ENCODE peak calls at places on chromosome 19, in seven cellular contexts. One of them, this sample, is unnamed.

GRCh38 chr19:32809254-32809653 is 60.3 kb downstream of the SLC7A9 start:
- DNase-seq in mesothelial cell of epicardium: no peak
- DNase-seq in brain microvascular endothelial cell: no peak
- DNase-seq in tibial nerve: no peak
- DNase-seq in NB4: no peak
- DNase-seq in AG09319: no peak
- DNase-seq in Peyer's patch: no peak
- DNase-seq in this sample: no peak

GRCh38 chr19:6706633-6706958 is 13.9 kb downstream of the C3 start:
- DNase-seq in mesothelial cell of epicardium: no peak
- DNase-seq in brain microvascular endothelial cell: no peak
- DNase-seq in tibial nerve: no peak
- DNase-seq in NB4: no peak
- DNase-seq in AG09319: no peak
- DNase-seq in Peyer's patch: no peak
- DNase-seq in this sample: no peak

GRCh38 chr19:17325881-17326594 is 8.6 kb downstream of the ANO8 start:
- DNase-seq in mesothelial cell of epicardium: no peak
- DNase-seq in brain microvascular endothelial cell: no peak
- DNase-seq in tibial nerve: peak; percentile 69
- DNase-seq in NB4: no peak
- DNase-seq in AG09319: no peak
- DNase-seq in Peyer's patch: peak; percentile 65
- DNase-seq in this sample: no peak

GRCh38 chr19:50275577-50276368 is 53.4 kb downstream of the KCNC3 start:
- DNase-seq in mesothelial cell of epicardium: no peak
- DNase-seq in brain microvascular endothelial cell: no peak
- DNase-seq in tibial nerve: no peak
- DNase-seq in NB4: no peak
- DNase-seq in AG09319: no peak
- DNase-seq in Peyer's patch: no peak
- DNase-seq in this sample: no peak

GRCh38 chr19:2405256-2405655 is 22.1 kb downstream of the TIMM13 start:
- DNase-seq in mesothelial cell of epicardium: no peak
- DNase-seq in brain microvascular endothelial cell: no peak
- DNase-seq in tibial nerve: no peak
- DNase-seq in NB4: no peak
- DNase-seq in AG09319: no peak
- DNase-seq in Peyer's patch: no peak
- DNase-seq in this sample: no peak

GRCh38 chr19:23070353-23070781 is 46.5 kb upstream of the ZNF730 start:
- DNase-seq in mesothelial cell of epicardium: no peak
- DNase-seq in brain microvascular endothelial cell: peak; percentile 46
- DNase-seq in tibial nerve: no peak
- DNase-seq in NB4: peak; percentile 51
- DNase-seq in AG09319: no peak
- DNase-seq in Peyer's patch: no peak
- DNase-seq in this sample: peak; percentile 48

GRCh38 chr19:555474-555808 is 11.6 kb downstream of the GZMM start:
- DNase-seq in mesothelial cell of epicardium: no peak
- DNase-seq in brain microvascular endothelial cell: no peak
- DNase-seq in tibial nerve: no peak
- DNase-seq in NB4: no peak
- DNase-seq in AG09319: no peak
- DNase-seq in Peyer's patch: no peak
- DNase-seq in this sample: no peak

GRCh38 chr19:12733369-12733896 is 1.1 kb downstream of the TRIR start:
- DNase-seq in mesothelial cell of epicardium: no peak
- DNase-seq in brain microvascular endothelial cell: no peak
- DNase-seq in tibial nerve: no peak
- DNase-seq in NB4: peak; percentile 77
- DNase-seq in AG09319: no peak
- DNase-seq in Peyer's patch: no peak
- DNase-seq in this sample: no peak

GRCh38 chr19:50331187-50332013 is 2.2 kb upstream of the KCNC3 start:
- DNase-seq in mesothelial cell of epicardium: no peak
- DNase-seq in brain microvascular endothelial cell: no peak
- DNase-seq in tibial nerve: no peak
- DNase-seq in NB4: no peak
- DNase-seq in AG09319: no peak
- DNase-seq in Peyer's patch: no peak
- DNase-seq in this sample: no peak

GRCh38 chr19:6216996-6217751 is 62.6 kb downstream of the MLLT1 start:
- DNase-seq in mesothelial cell of epicardium: peak; percentile 85
- DNase-seq in brain microvascular endothelial cell: peak; percentile 22
- DNase-seq in tibial nerve: no peak
- DNase-seq in NB4: no peak
- DNase-seq in AG09319: no peak
- DNase-seq in Peyer's patch: no peak
- DNase-seq in this sample: peak; percentile 43

GRCh38 chr19:17070912-17071311 is 4.3 kb downstream of the HAUS8 start:
- DNase-seq in mesothelial cell of epicardium: no peak
- DNase-seq in brain microvascular endothelial cell: no peak
- DNase-seq in tibial nerve: no peak
- DNase-seq in NB4: no peak
- DNase-seq in AG09319: no peak
- DNase-seq in Peyer's patch: no peak
- DNase-seq in this sample: no peak

GRCh38 chr19:7731615-7732014 is 295 bp downstream of the CLEC4G start:
- DNase-seq in mesothelial cell of epicardium: no peak
- DNase-seq in brain microvascular endothelial cell: no peak
- DNase-seq in tibial nerve: no peak
- DNase-seq in NB4: no peak
- DNase-seq in AG09319: no peak
- DNase-seq in Peyer's patch: no peak
- DNase-seq in this sample: no peak

GRCh38 chr19:2061093-2061935 is 10.3 kb upstream of the MKNK2 start:
- DNase-seq in mesothelial cell of epicardium: peak; percentile 100
- DNase-seq in brain microvascular endothelial cell: peak; percentile 98
- DNase-seq in tibial nerve: peak; percentile 100
- DNase-seq in NB4: peak; percentile 95
- DNase-seq in AG09319: peak; percentile 96
- DNase-seq in Peyer's patch: peak; percentile 100
- DNase-seq in this sample: peak; percentile 99

GRCh38 chr19:1475751-1476437 is 3.1 kb downstream of the C19orf25 start:
- DNase-seq in mesothelial cell of epicardium: no peak
- DNase-seq in brain microvascular endothelial cell: no peak
- DNase-seq in tibial nerve: no peak
- DNase-seq in NB4: no peak
- DNase-seq in AG09319: no peak
- DNase-seq in Peyer's patch: no peak
- DNase-seq in this sample: no peak

GRCh38 chr19:40529093-40529954 is 47.3 kb upstream of the SHKBP1 start:
- DNase-seq in mesothelial cell of epicardium: peak; percentile 94
- DNase-seq in brain microvascular endothelial cell: peak; percentile 42
- DNase-seq in tibial nerve: peak; percentile 76
- DNase-seq in NB4: peak; percentile 69
- DNase-seq in AG09319: peak; percentile 40
- DNase-seq in Peyer's patch: peak; percentile 95
- DNase-seq in this sample: peak; percentile 88

GRCh38 chr19:40528533-40529092 is 48.1 kb upstream of the SHKBP1 start:
- DNase-seq in mesothelial cell of epicardium: no peak
- DNase-seq in brain microvascular endothelial cell: no peak
- DNase-seq in tibial nerve: no peak
- DNase-seq in NB4: no peak
- DNase-seq in AG09319: no peak
- DNase-seq in Peyer's patch: no peak
- DNase-seq in this sample: no peak

GRCh38 chr19:40533508-40533907 is 43.2 kb upstream of the SHKBP1 start:
- DNase-seq in mesothelial cell of epicardium: no peak
- DNase-seq in brain microvascular endothelial cell: no peak
- DNase-seq in tibial nerve: no peak
- DNase-seq in NB4: no peak
- DNase-seq in AG09319: no peak
- DNase-seq in Peyer's patch: no peak
- DNase-seq in this sample: no peak

GRCh38 chr19:40528078-40528477 is 48.6 kb upstream of the SHKBP1 start:
- DNase-seq in mesothelial cell of epicardium: no peak
- DNase-seq in brain microvascular endothelial cell: no peak
- DNase-seq in tibial nerve: no peak
- DNase-seq in NB4: no peak
- DNase-seq in AG09319: no peak
- DNase-seq in Peyer's patch: no peak
- DNase-seq in this sample: no peak

DNA sequence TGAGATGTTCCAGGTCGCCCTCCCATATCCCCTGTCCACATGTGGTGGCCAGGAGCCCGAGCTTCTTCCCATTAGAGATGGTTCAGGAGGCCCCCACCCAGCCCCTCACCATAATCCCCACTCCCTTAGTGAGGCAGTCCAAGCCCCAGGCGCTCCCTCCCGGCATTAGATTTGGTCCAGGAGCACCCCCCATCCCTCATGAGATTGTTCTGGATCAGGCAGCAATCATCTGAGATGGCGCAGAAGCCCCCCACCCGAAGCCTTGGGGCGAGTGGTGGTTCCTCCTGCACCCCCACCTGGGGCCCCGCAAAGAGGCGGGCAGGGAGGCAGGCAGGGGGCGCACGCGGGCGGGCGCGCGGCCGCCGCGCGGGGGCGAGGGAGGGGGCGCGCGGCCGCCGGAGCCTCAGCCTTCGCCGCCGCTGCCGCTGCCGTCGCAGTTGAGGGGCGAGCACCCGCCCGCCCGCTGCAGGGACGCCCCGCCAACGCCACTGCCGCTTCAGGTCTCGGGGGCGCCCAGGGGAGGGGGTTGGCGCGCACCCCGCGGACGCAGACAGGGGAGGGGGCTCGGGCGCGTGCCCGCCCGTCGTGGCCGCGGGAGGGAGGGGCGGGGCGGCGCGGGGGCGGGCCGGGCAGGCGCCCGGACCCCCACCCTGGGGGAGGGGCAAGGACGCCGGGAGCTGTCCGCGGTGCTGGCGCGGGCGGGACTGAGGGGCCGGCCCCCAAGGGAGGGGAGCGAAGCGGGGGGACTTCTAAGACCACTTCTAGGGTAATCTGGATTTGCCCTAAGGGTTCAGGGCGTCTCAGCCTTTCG is 46.4 kb upstream of the SHKBP1 start:
- DNase-seq in mesothelial cell of epicardium: peak; percentile 77
- DNase-seq in brain microvascular endothelial cell: no peak
- DNase-seq in tibial nerve: no peak
- DNase-seq in NB4: no peak
- DNase-seq in AG09319: no peak
- DNase-seq in Peyer's patch: no peak
- DNase-seq in this sample: peak; percentile 72
- TF ChIP-seq CTCF in mesothelial cell of epicardium: no peak
- TF ChIP-seq CTCF in brain microvascular endothelial cell: peak; percentile 42
- TF ChIP-seq CTCF in tibial nerve: no peak
- TF ChIP-seq CTCF in NB4: no peak
- TF ChIP-seq CTCF in AG09319: no peak
- TF ChIP-seq CTCF in Peyer's patch: peak; percentile 10
- TF ChIP-seq CTCF in this sample: peak; percentile 33

DNA sequence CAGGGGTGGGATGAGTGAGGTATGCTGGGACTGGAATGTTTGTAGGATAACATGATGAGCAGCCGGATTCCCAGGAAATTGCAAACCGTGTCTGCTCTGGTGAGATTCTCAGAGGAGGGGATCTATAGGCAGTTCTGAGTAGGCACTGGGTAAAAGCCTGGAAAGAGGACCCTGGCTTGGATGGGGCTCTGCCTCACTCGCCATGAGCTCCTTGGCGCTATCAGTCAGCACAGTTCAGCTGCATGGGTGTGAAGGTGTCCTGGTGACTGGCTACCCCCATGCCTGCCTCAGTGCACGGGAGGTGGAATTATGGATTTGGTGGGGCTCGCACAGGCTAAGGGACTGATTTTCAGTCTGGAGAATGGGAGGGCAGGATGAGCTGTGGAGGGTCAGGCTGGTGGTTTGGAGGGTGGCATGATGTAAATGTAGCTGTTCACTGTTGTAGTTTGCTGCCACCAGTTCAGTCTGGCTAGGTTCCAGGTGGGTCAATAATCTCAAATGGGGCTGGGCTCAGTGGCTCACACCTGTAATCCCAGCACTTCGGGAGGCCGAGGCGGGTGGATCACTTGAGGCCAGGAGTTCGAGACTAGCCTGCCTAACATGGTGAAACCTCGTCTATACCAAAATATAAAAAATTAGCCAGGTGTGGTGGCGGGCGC is 9.2 kb upstream of the ZNF627 start:
- DNase-seq in mesothelial cell of epicardium: no peak
- DNase-seq in brain microvascular endothelial cell: no peak
- DNase-seq in tibial nerve: no peak
- DNase-seq in NB4: no peak
- DNase-seq in AG09319: no peak
- DNase-seq in Peyer's patch: no peak
- DNase-seq in this sample: no peak
- TF ChIP-seq CTCF in mesothelial cell of epicardium: no peak
- TF ChIP-seq CTCF in brain microvascular endothelial cell: no peak
- TF ChIP-seq CTCF in tibial nerve: no peak
- TF ChIP-seq CTCF in NB4: no peak
- TF ChIP-seq CTCF in AG09319: no peak
- TF ChIP-seq CTCF in Peyer's patch: no peak
- TF ChIP-seq CTCF in this sample: peak; percentile 46

DNA sequence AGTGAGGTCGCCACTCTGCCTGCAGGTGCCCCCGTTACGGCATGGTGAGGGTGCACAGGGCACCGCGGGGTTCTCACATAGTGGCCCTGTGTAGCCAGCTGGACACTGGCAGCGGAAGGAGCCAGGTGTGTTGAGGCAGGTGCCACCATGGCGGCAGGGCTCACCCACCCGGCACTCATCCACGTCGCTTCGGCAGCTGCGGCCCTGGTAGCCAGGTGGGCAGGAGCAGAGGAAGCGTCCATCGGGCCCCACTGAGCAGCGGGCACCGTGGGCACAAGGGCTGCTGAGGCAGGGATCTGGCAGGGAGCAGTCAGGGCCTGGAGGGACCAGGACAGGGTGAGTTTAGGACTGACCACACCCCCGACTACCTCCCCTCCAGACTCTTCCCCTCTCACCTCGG is 8.8 kb downstream of the NOTCH3 start:
- DNase-seq in mesothelial cell of epicardium: no peak
- DNase-seq in brain microvascular endothelial cell: no peak
- DNase-seq in tibial nerve: no peak
- DNase-seq in NB4: no peak
- DNase-seq in AG09319: no peak
- DNase-seq in Peyer's patch: no peak
- DNase-seq in this sample: no peak
- TF ChIP-seq CTCF in mesothelial cell of epicardium: no peak
- TF ChIP-seq CTCF in brain microvascular endothelial cell: no peak
- TF ChIP-seq CTCF in tibial nerve: no peak
- TF ChIP-seq CTCF in NB4: no peak
- TF ChIP-seq CTCF in AG09319: no peak
- TF ChIP-seq CTCF in Peyer's patch: no peak
- TF ChIP-seq CTCF in this sample: no peak

GRCh38 chr19:3440082-3440481 is 40.2 kb downstream of the SMIM24 start:
- DNase-seq in mesothelial cell of epicardium: no peak
- DNase-seq in brain microvascular endothelial cell: no peak
- DNase-seq in tibial nerve: peak; percentile 50
- DNase-seq in NB4: peak; percentile 63
- DNase-seq in AG09319: no peak
- DNase-seq in Peyer's patch: peak; percentile 75
- DNase-seq in this sample: peak; percentile 56
- TF ChIP-seq CTCF in mesothelial cell of epicardium: no peak
- TF ChIP-seq CTCF in brain microvascular endothelial cell: peak; percentile 61
- TF ChIP-seq CTCF in tibial nerve: peak; percentile 32
- TF ChIP-seq CTCF in NB4: peak; percentile 52
- TF ChIP-seq CTCF in AG09319: peak; percentile 31
- TF ChIP-seq CTCF in Peyer's patch: peak; percentile 68
- TF ChIP-seq CTCF in this sample: no peak

GRCh38 chr19:49017666-49018351 is 918 bp upstream of the LHB start:
- DNase-seq in mesothelial cell of epicardium: peak; percentile 70
- DNase-seq in brain microvascular endothelial cell: peak; percentile 57
- DNase-seq in tibial nerve: no peak
- DNase-seq in NB4: peak; percentile 81
- DNase-seq in AG09319: no peak
- DNase-seq in Peyer's patch: peak; percentile 84
- DNase-seq in this sample: peak; percentile 76
- TF ChIP-seq CTCF in mesothelial cell of epicardium: no peak
- TF ChIP-seq CTCF in brain microvascular endothelial cell: peak; percentile 66
- TF ChIP-seq CTCF in tibial nerve: peak; percentile 63
- TF ChIP-seq CTCF in NB4: peak; percentile 45
- TF ChIP-seq CTCF in AG09319: peak; percentile 55
- TF ChIP-seq CTCF in Peyer's patch: peak; percentile 49
- TF ChIP-seq CTCF in this sample: peak; percentile 50

This sample was measured in glutamatergic neuron.